ENCODE peak calls at places on chromosomes 3 and 15, in eight cellular contexts. C is nephron progenitor cell, Y is hepatocyte, T is AG04450, K is RWPE1, G is fibroblast of lung, S is right atrium auricular region, X is mesothelial cell of epicardium. P is an unnamed sample.
A peak's percentile ranks its signal among the peaks of the same experiment; 100 is the strongest.

GRCh38 chr3:157174265-157174615 is 14.3 kb upstream of the CCNL1 start:
- DNase-seq in T (no peak), K (no peak), X (no peak), Y (peak; percentile 53), S (no peak), G (no peak), C (peak; percentile 26), P (no peak)

GRCh38 chr3:36362973-36363372 is 17.3 kb upstream of the STAC start:
- DNase-seq in T (no peak), G (peak; percentile 29), S (no peak), X (no peak), C (no peak), Y (peak; percentile 56), K (peak; percentile 73), P (peak; percentile 16)

GRCh38 chr3:155243512-155243921 is 50.0 kb downstream of the STRIT1 start:
- DNase-seq in G (peak; percentile 77), X (no peak), S (no peak), T (peak; percentile 48), Y (no peak), C (no peak), K (no peak), P (no peak)

GRCh38 chr15:71312194-71312708 is 197.0 kb downstream of the THSD4 start:
- DNase-seq in G (no peak), Y (no peak), T (no peak), K (no peak), X (no peak), S (no peak), C (no peak), P (no peak)

GRCh38 chr3:126766653-126767052 is 62.6 kb downstream of the CHCHD6 start:
- DNase-seq in Y (no peak), K (no peak), G (no peak), C (no peak), T (no peak), X (no peak), S (no peak), P (no peak)

GRCh38 chr3:55549172-55549571 is 62.1 kb upstream of the WNT5A start:
- DNase-seq in Y (no peak), C (no peak), T (no peak), X (no peak), G (peak; percentile 24), S (no peak), K (no peak), P (peak; percentile 34)

GRCh38 chr3:151044706-151045105 is 40.8 kb upstream of the MED12L start:
- DNase-seq in T (peak; percentile 29), G (no peak), S (no peak), X (no peak), K (no peak), C (no peak), Y (no peak), P (no peak)

GRCh38 chr3:14450506-14450905 is 48.1 kb downstream of the SLC6A6 start:
- DNase-seq in C (no peak), K (no peak), S (no peak), T (no peak), Y (no peak), X (no peak), G (no peak), P (no peak)

GRCh38 chr15:72554471-72555425 is 80.6 kb downstream of the ARIH1 start:
- DNase-seq in C (no peak), X (no peak), K (no peak), S (no peak), G (peak; percentile 77), Y (no peak), T (peak; percentile 38), P (peak; percentile 4)

GRCh38 chr3:160661660-160662059 is 15.3 kb upstream of the ARL14 start:
- DNase-seq in X (no peak), K (no peak), G (no peak), T (no peak), Y (no peak), S (no peak), C (no peak), P (no peak)

GRCh38 chr15:45425135-45425534 is 46.8 kb upstream of the GATM start:
- DNase-seq in S (no peak), G (no peak), K (no peak), C (no peak), X (no peak), T (no peak), Y (no peak), P (no peak)

GRCh38 chr3:8532251-8532831 is 30.7 kb downstream of the LMCD1 start:
- DNase-seq in C (no peak), K (peak; percentile 36), T (no peak), S (no peak), X (no peak), Y (no peak), G (peak; percentile 73), P (no peak)

GRCh38 chr3:48863122-48863521 is 15.4 kb upstream of the PRKAR2A start:
- DNase-seq in C (no peak), T (no peak), G (no peak), S (no peak), K (no peak), X (no peak), Y (no peak), P (no peak)

GRCh38 chr3:69200384-69201068 is 78.1 kb upstream of the LMOD3 start:
- DNase-seq in K (peak; percentile 61), S (peak; percentile 68), G (peak; percentile 53), X (peak; percentile 50), T (no peak), C (peak; percentile 33), Y (peak; percentile 77), P (no peak)

GRCh38 chr3:29936054-29936453 is 655.2 kb downstream of the RBMS3 start:
- DNase-seq in C (no peak), Y (no peak), G (no peak), X (no peak), T (no peak), K (no peak), S (no peak), P (no peak)

GRCh38 chr3:42612928-42613327 is 12.4 kb downstream of the NKTR start:
- DNase-seq in K (no peak), C (no peak), Y (no peak), S (no peak), G (no peak), X (no peak), T (no peak), P (no peak)

GRCh38 chr3:128503164-128503651 is 10.2 kb upstream of the GATA2 start:
- DNase-seq in S (peak; percentile 48), K (no peak), Y (no peak), G (no peak), X (no peak), T (no peak), C (no peak), P (no peak)
- TF ChIP-seq CTCF in S (no peak), K (no peak), Y (no peak), G (peak; percentile 21), X (no peak), T (peak; percentile 13), C (no peak), P (no peak)

GRCh38 chr15:59993041-59993750 is 10.9 kb upstream of the FOXB1 start:
- DNase-seq in C (no peak), S (no peak), Y (no peak), K (no peak), G (no peak), X (no peak), T (no peak), P (no peak)

GRCh38 chr15:59994855-59995557 is 9.1 kb upstream of the FOXB1 start:
- DNase-seq in S (no peak), K (no peak), X (no peak), Y (no peak), C (peak; percentile 57), G (no peak), T (no peak), P (no peak)

GRCh38 chr15:59991919-59992318 is 12.2 kb upstream of the FOXB1 start:
- DNase-seq in X (no peak), Y (no peak), C (no peak), K (no peak), G (no peak), T (no peak), S (no peak), P (no peak)

GRCh38 chr15:59995568-59996349 is 8.4 kb upstream of the FOXB1 start:
- DNase-seq in T (no peak), X (no peak), Y (no peak), S (no peak), C (no peak), K (no peak), G (no peak), P (no peak)

DNA sequence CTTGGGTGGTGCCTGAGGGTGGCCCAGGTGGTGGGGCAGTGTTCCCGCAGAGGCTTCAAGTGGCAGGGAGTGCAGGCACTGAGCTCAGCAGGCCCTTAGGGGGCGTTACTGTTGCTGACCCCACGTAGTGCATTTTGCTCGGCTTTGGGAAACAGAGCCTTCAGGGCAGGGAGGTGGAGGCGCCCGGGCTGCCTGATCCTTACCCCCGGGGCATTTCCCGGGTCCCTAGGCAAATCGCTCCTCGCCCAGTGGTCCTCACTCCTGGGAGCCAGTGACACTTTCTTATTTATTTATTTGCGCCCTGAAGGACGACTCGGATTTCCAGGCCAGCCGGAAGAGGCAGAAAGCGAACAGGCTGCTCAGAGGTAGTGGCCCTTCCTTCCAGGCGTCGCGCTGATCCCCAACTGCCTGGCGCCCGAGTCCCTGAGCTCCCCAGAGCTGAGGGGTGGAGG is 10.1 kb upstream of the FOXB1 start:
- DNase-seq in X (no peak), G (no peak), K (no peak), Y (no peak), T (no peak), C (peak; percentile 48), S (no peak), P (no peak)
- TF ChIP-seq CTCF in X (no peak), G (peak; percentile 13), K (no peak), Y (no peak), T (no peak), C (peak; percentile 51), S (no peak), P (no peak)

GRCh38 chr3:159091936-159092335 is 290.1 kb downstream of the MFSD1 start:
- DNase-seq in S (no peak), K (no peak), Y (no peak), X (no peak), T (no peak), C (no peak), G (no peak), P (no peak)
- TF ChIP-seq CTCF in S (no peak), K (no peak), Y (no peak), X (no peak), T (no peak), C (no peak), G (no peak), P (peak; percentile 9)

GRCh38 chr15:80776420-80777045 is 2.6 kb upstream of the CEMIP start:
- DNase-seq in Y (peak; percentile 90), X (peak; percentile 74), G (peak; percentile 79), K (no peak), T (peak; percentile 48), S (peak; percentile 72), C (peak; percentile 80), P (no peak)
- TF ChIP-seq CTCF in Y (peak; percentile 83), X (peak; percentile 80), G (peak; percentile 88), K (peak; percentile 36), T (peak; percentile 75), S (peak; percentile 79), C (peak; percentile 78), P (peak; percentile 70)

GRCh38 chr3:10992017-10992945 is at the start of gene SLC6A1:
- DNase-seq in X (no peak), S (peak; percentile 60), K (no peak), Y (peak; percentile 15), T (no peak), G (peak; percentile 3), C (peak; percentile 56), P (no peak)
- TF ChIP-seq CTCF in X (no peak), S (no peak), K (no peak), Y (peak; percentile 18), T (no peak), G (no peak), C (no peak), P (no peak)